ENCODE peak calls at places on chromosome 22, in six cellular contexts. One of them, this sample, is unnamed.

GRCh38 chr22:40401981-40402406 is 31.6 kb downstream of the SGSM3 start:
- DNase-seq in H1: no peak
- DNase-seq in HCT116: no peak
- DNase-seq in GM12878: no peak
- DNase-seq in K562: no peak
- DNase-seq in HepG2: no peak
- DNase-seq in this sample: no peak

GRCh38 chr22:17060126-17060525 is 24.7 kb upstream of the IL17RA start:
- DNase-seq in H1: no peak
- DNase-seq in HCT116: no peak
- DNase-seq in GM12878: no peak
- DNase-seq in K562: no peak
- DNase-seq in HepG2: no peak
- DNase-seq in this sample: no peak

GRCh38 chr22:49883294-49883640 is 29.6 kb downstream of the ZBED4 start:
- DNase-seq in H1: no peak
- DNase-seq in HCT116: no peak
- DNase-seq in GM12878: no peak
- DNase-seq in K562: no peak
- DNase-seq in HepG2: no peak
- DNase-seq in this sample: no peak

GRCh38 chr22:29443452-29443851 is 5.1 kb downstream of the RFPL1 start:
- DNase-seq in H1: no peak
- DNase-seq in HCT116: no peak
- DNase-seq in GM12878: no peak
- DNase-seq in K562: no peak
- DNase-seq in HepG2: no peak
- DNase-seq in this sample: no peak

GRCh38 chr22:35409783-35410662 is 10.1 kb downstream of the MCM5 start:
- DNase-seq in H1: no peak
- DNase-seq in HCT116: no peak
- DNase-seq in GM12878: peak
- DNase-seq in K562: no peak
- DNase-seq in HepG2: no peak
- DNase-seq in this sample: no peak

GRCh38 chr22:24521791-24522245 is 26.7 kb downstream of the UPB1 start:
- DNase-seq in H1: peak
- DNase-seq in HCT116: peak
- DNase-seq in GM12878: no peak
- DNase-seq in K562: no peak
- DNase-seq in HepG2: peak
- DNase-seq in this sample: peak

GRCh38 chr22:19180234-19180633 is 1.7 kb upstream of the SLC25A1 start:
- DNase-seq in H1: no peak
- DNase-seq in HCT116: no peak
- DNase-seq in GM12878: no peak
- DNase-seq in K562: no peak
- DNase-seq in HepG2: no peak
- DNase-seq in this sample: no peak

GRCh38 chr22:19707347-19708322 is 6.7 kb upstream of the SEPTIN5 start:
- DNase-seq in H1: no peak
- DNase-seq in HCT116: no peak
- DNase-seq in GM12878: no peak
- DNase-seq in K562: no peak
- DNase-seq in HepG2: no peak
- DNase-seq in this sample: no peak

GRCh38 chr22:50252081-50253045 is 1.3 kb upstream of the HDAC10 start:
- DNase-seq in H1: no peak
- DNase-seq in HCT116: no peak
- DNase-seq in GM12878: no peak
- DNase-seq in K562: no peak
- DNase-seq in HepG2: peak
- DNase-seq in this sample: no peak

GRCh38 chr22:20219667-20220628 is 48.2 kb downstream of the RTN4R start:
- DNase-seq in H1: no peak
- DNase-seq in HCT116: no peak
- DNase-seq in GM12878: no peak
- DNase-seq in K562: peak
- DNase-seq in HepG2: no peak
- DNase-seq in this sample: no peak

GRCh38 chr22:43260818-43261217 is 73.9 kb upstream of the TTLL12 start:
- DNase-seq in H1: no peak
- DNase-seq in HCT116: no peak
- DNase-seq in GM12878: no peak
- DNase-seq in K562: no peak
- DNase-seq in HepG2: no peak
- DNase-seq in this sample: no peak

GRCh38 chr22:43260346-43260745 is 73.4 kb upstream of the TTLL12 start:
- DNase-seq in H1: no peak
- DNase-seq in HCT116: no peak
- DNase-seq in GM12878: no peak
- DNase-seq in K562: no peak
- DNase-seq in HepG2: no peak
- DNase-seq in this sample: peak

GRCh38 chr22:43266117-43266516 is 77.1 kb downstream of the SCUBE1 start:
- DNase-seq in H1: no peak
- DNase-seq in HCT116: no peak
- DNase-seq in GM12878: no peak
- DNase-seq in K562: no peak
- DNase-seq in HepG2: no peak
- DNase-seq in this sample: no peak

GRCh38 chr22:43263645-43264514 is 76.9 kb upstream of the TTLL12 start:
- DNase-seq in H1: no peak
- DNase-seq in HCT116: peak
- DNase-seq in GM12878: peak
- DNase-seq in K562: peak
- DNase-seq in HepG2: peak
- DNase-seq in this sample: no peak

DNA sequence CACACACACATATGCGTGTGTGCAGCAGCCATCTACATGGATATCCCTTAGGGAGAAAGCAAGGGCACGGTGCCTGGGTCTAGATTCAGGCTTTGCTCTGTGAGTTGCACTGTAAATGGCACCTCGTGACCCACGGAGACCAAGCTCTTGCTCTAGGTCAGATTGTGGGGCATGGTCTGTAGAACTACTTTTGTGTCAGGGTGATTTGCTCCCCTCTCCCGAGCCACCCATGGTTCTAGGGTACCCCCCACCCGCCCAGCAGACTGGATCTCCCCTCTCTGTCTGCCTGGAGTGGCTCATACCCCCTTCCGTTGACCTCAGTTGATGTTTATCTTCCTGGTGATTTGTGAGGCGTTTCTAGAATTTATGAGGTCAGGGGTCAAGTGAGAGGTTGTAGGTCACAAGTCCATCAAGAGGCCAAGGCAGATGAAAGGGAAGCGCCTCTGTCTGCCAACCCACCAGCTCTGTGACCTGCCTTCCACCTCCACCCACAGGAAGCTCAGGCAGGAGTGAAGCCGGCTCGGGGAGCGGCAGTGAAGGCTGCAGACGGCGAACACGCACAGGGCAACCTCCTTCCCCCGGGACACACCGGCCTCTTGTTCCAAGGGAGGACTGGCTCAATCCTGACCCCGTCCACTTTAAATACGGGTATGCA is 76.2 kb upstream of the TTLL12 start:
- DNase-seq in H1: no peak
- DNase-seq in HCT116: no peak
- DNase-seq in GM12878: peak
- DNase-seq in K562: peak
- DNase-seq in HepG2: peak
- DNase-seq in this sample: no peak
- TF ChIP-seq ZNF274 in H1: no peak
- TF ChIP-seq ZNF274 in HCT116: no peak
- TF ChIP-seq ZNF274 in GM12878: no peak
- TF ChIP-seq ZNF274 in K562: no peak
- TF ChIP-seq ZNF274 in HepG2: no peak
- TF ChIP-seq ZNF274 in this sample: no peak

GRCh38 chr22:31646186-31647019 is 15.6 kb downstream of the PISD start:
- DNase-seq in H1: no peak
- DNase-seq in HCT116: peak
- DNase-seq in GM12878: no peak
- DNase-seq in K562: no peak
- DNase-seq in HepG2: peak
- DNase-seq in this sample: no peak
- TF ChIP-seq ZNF274 in H1: no peak
- TF ChIP-seq ZNF274 in HCT116: no peak
- TF ChIP-seq ZNF274 in GM12878: no peak
- TF ChIP-seq ZNF274 in K562: no peak
- TF ChIP-seq ZNF274 in HepG2: no peak
- TF ChIP-seq ZNF274 in this sample: no peak

GRCh38 chr22:46045459-46046298 is 68.7 kb upstream of the WNT7B start:
- DNase-seq in H1: no peak
- DNase-seq in HCT116: no peak
- DNase-seq in GM12878: no peak
- DNase-seq in K562: no peak
- DNase-seq in HepG2: no peak
- DNase-seq in this sample: no peak

GRCh38 chr22:46044718-46045458 is 67.9 kb upstream of the WNT7B start:
- DNase-seq in H1: no peak
- DNase-seq in HCT116: no peak
- DNase-seq in GM12878: no peak
- DNase-seq in K562: no peak
- DNase-seq in HepG2: no peak
- DNase-seq in this sample: no peak

GRCh38 chr22:46043339-46043738 is 66.4 kb upstream of the WNT7B start:
- DNase-seq in H1: no peak
- DNase-seq in HCT116: no peak
- DNase-seq in GM12878: no peak
- DNase-seq in K562: no peak
- DNase-seq in HepG2: no peak
- DNase-seq in this sample: no peak

GRCh38 chr22:46042786-46043185 is 65.8 kb upstream of the WNT7B start:
- DNase-seq in H1: no peak
- DNase-seq in HCT116: no peak
- DNase-seq in GM12878: no peak
- DNase-seq in K562: no peak
- DNase-seq in HepG2: no peak
- DNase-seq in this sample: no peak

DNA sequence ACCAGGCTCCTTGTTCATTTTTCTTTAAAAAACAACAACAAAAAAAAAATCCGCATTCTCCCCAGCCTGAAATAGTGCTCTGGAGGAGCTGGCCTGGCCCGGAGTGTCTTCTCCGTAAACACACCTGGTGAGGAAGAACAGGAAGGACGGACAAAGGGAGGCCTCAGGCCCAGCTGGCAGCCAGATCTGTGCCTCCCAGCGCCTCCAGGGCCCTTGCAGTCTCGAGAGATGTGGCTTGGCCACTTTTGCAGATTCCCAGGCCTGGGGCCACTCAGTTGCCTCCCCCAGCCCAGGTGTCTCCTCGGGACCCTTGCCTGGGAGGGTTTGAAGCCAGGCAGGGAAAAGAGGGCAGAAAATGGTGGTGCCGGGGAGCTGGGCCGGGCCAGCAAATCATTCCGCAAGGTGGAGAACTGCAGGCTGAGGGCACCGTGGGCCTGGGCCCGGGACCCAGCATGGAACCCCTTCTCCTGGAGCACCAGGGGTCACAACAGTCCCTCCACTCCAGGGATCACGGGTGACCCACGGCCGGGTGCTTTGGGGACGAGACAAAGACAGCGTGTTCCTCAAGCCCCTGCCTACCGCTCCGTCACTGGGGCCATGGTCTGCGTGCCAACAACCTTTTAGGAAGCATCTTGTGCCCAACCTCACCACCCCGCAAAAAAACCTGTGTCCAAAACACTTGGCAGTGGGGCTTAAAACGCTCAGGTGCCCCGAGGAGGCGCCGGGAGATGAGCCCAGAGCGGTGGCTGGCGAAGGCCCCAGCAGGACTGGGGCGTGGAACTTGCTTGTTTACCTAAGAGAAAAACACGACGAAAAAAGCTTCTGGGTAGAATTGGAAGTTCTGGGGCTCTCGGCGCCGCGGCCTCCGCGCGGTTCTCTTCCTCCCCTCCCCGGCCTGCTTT is 67.1 kb upstream of the WNT7B start:
- DNase-seq in H1: no peak
- DNase-seq in HCT116: no peak
- DNase-seq in GM12878: no peak
- DNase-seq in K562: no peak
- DNase-seq in HepG2: no peak
- DNase-seq in this sample: no peak
- TF ChIP-seq ZNF274 in H1: no peak
- TF ChIP-seq ZNF274 in HCT116: no peak
- TF ChIP-seq ZNF274 in GM12878: no peak
- TF ChIP-seq ZNF274 in K562: no peak
- TF ChIP-seq ZNF274 in HepG2: no peak
- TF ChIP-seq ZNF274 in this sample: no peak

GRCh38 chr22:22384267-22384666 is 124.3 kb downstream of the ZNF280B start:
- DNase-seq in H1: no peak
- DNase-seq in HCT116: no peak
- DNase-seq in GM12878: no peak
- DNase-seq in K562: no peak
- DNase-seq in HepG2: no peak
- DNase-seq in this sample: no peak

GRCh38 chr22:22376352-22376706 is 131.7 kb downstream of the VPREB1 start:
- DNase-seq in H1: no peak
- DNase-seq in HCT116: no peak
- DNase-seq in GM12878: no peak
- DNase-seq in K562: no peak
- DNase-seq in HepG2: no peak
- DNase-seq in this sample: no peak

GRCh38 chr22:22378446-22379415 is 129.8 kb downstream of the ZNF280B start:
- DNase-seq in H1: no peak
- DNase-seq in HCT116: no peak
- DNase-seq in GM12878: no peak
- DNase-seq in K562: peak
- DNase-seq in HepG2: no peak
- DNase-seq in this sample: no peak

GRCh38 chr22:22377335-22377734 is 131.2 kb downstream of the ZNF280B start:
- DNase-seq in H1: no peak
- DNase-seq in HCT116: no peak
- DNase-seq in GM12878: no peak
- DNase-seq in K562: no peak
- DNase-seq in HepG2: no peak
- DNase-seq in this sample: no peak

DNA sequence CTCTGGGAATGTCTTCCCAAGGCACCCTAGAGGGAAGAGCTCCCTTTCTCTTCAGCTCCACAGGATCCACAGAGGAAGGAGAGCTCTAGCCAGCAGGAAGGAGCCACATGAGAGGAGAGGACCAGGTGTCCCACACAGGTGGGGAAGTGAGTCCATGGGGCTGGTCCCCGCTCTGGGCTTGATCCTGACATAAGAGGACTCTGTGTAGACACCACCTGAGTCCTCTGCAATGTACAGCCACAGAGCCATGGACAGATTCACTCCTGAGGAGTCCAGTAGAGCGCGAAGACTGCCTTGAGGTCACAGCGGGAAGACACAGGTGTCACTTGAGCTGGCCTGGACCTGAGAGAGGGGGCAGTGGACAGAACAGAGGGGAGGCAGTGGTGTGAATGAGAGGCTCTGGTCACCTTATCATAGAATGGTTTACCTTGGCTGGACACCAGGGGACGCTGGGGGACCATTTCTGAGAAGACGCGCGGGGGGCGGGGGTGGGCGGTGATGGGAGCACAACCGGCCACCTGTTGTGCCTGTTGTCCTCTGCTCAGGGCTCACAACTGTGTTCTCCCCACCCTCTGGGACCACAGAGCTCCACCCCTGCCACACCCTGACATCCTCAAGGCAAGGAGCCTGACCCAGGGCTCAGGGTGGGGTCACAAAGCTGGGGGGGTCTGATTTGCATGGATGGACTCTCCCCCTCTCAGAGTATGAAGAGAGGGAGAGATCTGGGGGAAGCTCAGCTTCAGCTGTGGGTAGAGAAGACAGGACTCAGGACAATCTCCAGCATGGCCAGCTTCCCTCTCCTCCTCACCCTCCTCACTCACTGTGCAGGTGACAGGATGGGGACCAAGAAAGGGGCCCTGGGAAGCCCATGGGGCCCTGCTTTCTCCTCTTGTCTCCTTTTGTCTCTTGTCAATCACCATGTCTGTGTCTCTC is 128.2 kb downstream of the ZNF280B start:
- DNase-seq in H1: no peak
- DNase-seq in HCT116: no peak
- DNase-seq in GM12878: no peak
- DNase-seq in K562: peak
- DNase-seq in HepG2: no peak
- DNase-seq in this sample: no peak
- TF ChIP-seq ZNF274 in H1: no peak
- TF ChIP-seq ZNF274 in HCT116: no peak
- TF ChIP-seq ZNF274 in GM12878: no peak
- TF ChIP-seq ZNF274 in K562: no peak
- TF ChIP-seq ZNF274 in HepG2: no peak
- TF ChIP-seq ZNF274 in this sample: no peak